ENCODE peak calls at places on chromosomes 11 and 22, in five cellular contexts. F is stimulated activated naive CD8-positive, alpha-beta T cell treated with anti-CD3 and anti-CD28 coated beads, Interleukin-15, amount 100 ng/mL, for 72 hours; H is activated T-cell treated with anti-CD3 and anti-CD28 coated beads for 48 hours; M is hypothalamus; J is COR-L47. X is an unnamed sample.

GRCh38 chr11:12089041-12089440 is 21.3 kb upstream of the MICAL2 start:
- DNase-seq in F (no peak), H (no peak), M (no peak), J (no peak), X (no peak)

GRCh38 chr11:2573240-2574042 is 126.4 kb downstream of the KCNQ1OT1 start:
- DNase-seq in F (no peak), H (no peak), M (no peak), J (no peak), X (peak)

GRCh38 chr11:14907411-14908213 is 15.6 kb upstream of the CYP2R1 start:
- DNase-seq in F (peak), H (peak), M (peak), J (peak), X (peak)

GRCh38 chr11:114087028-114087427 is 27.5 kb downstream of the ZBTB16 start:
- DNase-seq in F (no peak), H (no peak), M (no peak), J (no peak), X (no peak)

GRCh38 chr11:125494987-125495725 is 909 bp downstream of the FEZ1 start:
- DNase-seq in F (peak), H (no peak), M (peak), J (no peak), X (peak)

GRCh38 chr11:134275534-134276395 is at the start of gene GLB1L3:
- DNase-seq in F (peak), H (peak), M (peak), J (peak), X (no peak)

GRCh38 chr11:102256251-102256650 is 61.0 kb upstream of the BIRC3 start:
- DNase-seq in F (no peak), H (no peak), M (no peak), J (no peak), X (no peak)

GRCh38 chr11:134391656-134392055 is 20.4 kb downstream of the B3GAT1 start:
- DNase-seq in F (no peak), H (no peak), M (no peak), J (no peak), X (no peak)

GRCh38 chr11:133903056-133903455 is 53.7 kb downstream of the IGSF9B start:
- DNase-seq in F (no peak), H (no peak), M (no peak), J (no peak), X (no peak)

GRCh38 chr11:112162761-112163669 is 879 bp downstream of the IL18 start:
- DNase-seq in F (no peak), H (no peak), M (no peak), J (no peak), X (no peak)

GRCh38 chr11:59191095-59191494 is 19.2 kb downstream of the DTX4 start:
- DNase-seq in F (no peak), H (no peak), M (no peak), J (no peak), X (no peak)

GRCh38 chr11:83713701-83714100 is 427.5 kb upstream of the CCDC90B start:
- DNase-seq in F (no peak), H (no peak), M (no peak), J (no peak), X (peak)

GRCh38 chr22:43376765-43377485 is 33.8 kb upstream of the SCUBE1 start:
- DNase-seq in F (peak), H (peak), M (no peak), J (no peak), X (no peak)

GRCh38 chr22:46627806-46628482 is 7.8 kb downstream of the GRAMD4 start:
- DNase-seq in F (no peak), H (no peak), M (no peak), J (no peak), X (no peak)

GRCh38 chr11:58963551-58964075 is 24.3 kb downstream of the GLYATL1 start:
- DNase-seq in F (no peak), H (no peak), M (no peak), J (no peak), X (no peak)

GRCh38 chr11:134331565-134332188 is at the start of gene GLB1L2:
- DNase-seq in F (peak), H (peak), M (peak), J (peak), X (peak)

GRCh38 chr11:13705710-13706109 is 37.2 kb downstream of the FAR1 start:
- DNase-seq in F (no peak), H (no peak), M (no peak), J (no peak), X (no peak)

GRCh38 chr22:25053153-25053805 is 100.8 kb downstream of the KIAA1671 start:
- DNase-seq in F (no peak), H (no peak), M (no peak), J (no peak), X (no peak)

GRCh38 chr22:35022291-35022690 is 43.7 kb upstream of the ISX start:
- DNase-seq in F (no peak), H (no peak), M (no peak), J (no peak), X (no peak)

GRCh38 chr22:20128902-20129746 is 2.5 kb upstream of the ZDHHC8 start:
- DNase-seq in F (peak), H (no peak), M (peak), J (no peak), X (no peak)

GRCh38 chr11:2684581-2684980 is 15.2 kb downstream of the KCNQ1OT1 start:
- DNase-seq in F (no peak), H (no peak), M (no peak), J (no peak), X (no peak)

GRCh38 chr22:28141614-28142013 is 222.6 kb upstream of the PITPNB start:
- DNase-seq in F (no peak), H (no peak), M (no peak), J (no peak), X (no peak)

GRCh38 chr11:69878144-69878883 is 59.1 kb upstream of the FGF3 start:
- DNase-seq in F (no peak), H (no peak), M (no peak), J (no peak), X (no peak)

GRCh38 chr11:86355256-86355655 is 19.4 kb upstream of the CCDC81 start:
- DNase-seq in F (no peak), H (no peak), M (no peak), J (no peak), X (no peak)

GRCh38 chr11:79122759-79123158 is 318.1 kb downstream of the TENM4 start:
- DNase-seq in F (no peak), H (no peak), M (no peak), J (no peak), X (no peak)

GRCh38 chr22:43726296-43726695 is 85.8 kb downstream of the EFCAB6 start:
- DNase-seq in F (no peak), H (no peak), M (no peak), J (no peak), X (no peak)

GRCh38 chr22:17368727-17369552 is at the start of gene CECR2:
- DNase-seq in F (peak), H (no peak), M (peak), J (no peak), X (peak)

GRCh38 chr22:28091486-28091885 is 172.4 kb upstream of the PITPNB start:
- DNase-seq in F (no peak), H (no peak), M (no peak), J (no peak), X (no peak)

X was measured in psoas muscle.